ENCODE peak calls at places on chromosomes 4 and X, in five cellular contexts. J is PC-3; Q is effector memory CD4-positive, alpha-beta T cell; Z is heart left ventricle; B is CD8-positive, alpha-beta memory T cell. R is an unnamed sample.

GRCh38 chr4:67366341-67366861 is 178.9 kb downstream of the CENPC start:
- DNase-seq in Z (no peak), Q (no peak), J (peak; percentile 11), B (no peak), R (no peak)

GRCh38 chr4:78324625-78325024 is 226.9 kb upstream of the ANXA3 start:
- DNase-seq in J (no peak), B (no peak), Q (no peak), Z (no peak), R (no peak)

GRCh38 chr4:158758142-158758541 is 10.7 kb upstream of the FNIP2 start:
- DNase-seq in J (no peak), Z (no peak), Q (no peak), B (no peak), R (no peak)

GRCh38 chr4:152535236-152535902 is 523 bp downstream of the FBXW7 start:
- DNase-seq in Q (peak; percentile 14), B (peak; percentile 66), Z (no peak), J (no peak), R (peak; percentile 43)

GRCh38 chr4:94759767-94760211 is 2.0 kb downstream of the BMPR1B start:
- DNase-seq in J (peak; percentile 68), Z (no peak), B (no peak), Q (no peak), R (no peak)

GRCh38 chr4:163611172-163611571 is 116.7 kb downstream of the TMA16 start:
- DNase-seq in B (no peak), J (no peak), Q (no peak), Z (no peak), R (no peak)

GRCh38 chr4:147192679-147193078 is 247.0 kb upstream of the TTC29 start:
- DNase-seq in Z (no peak), B (no peak), J (no peak), Q (no peak), R (no peak)

GRCh38 chr4:104859601-104860000 is 287.1 kb upstream of the TET2 start:
- DNase-seq in Q (no peak), J (no peak), Z (no peak), B (no peak), R (no peak)

GRCh38 chr4:106670911-106671310 is 302.3 kb upstream of the GIMD1 start:
- DNase-seq in B (no peak), J (no peak), Q (no peak), Z (no peak), R (no peak)

GRCh38 chr4:37825943-37826281 is 574 bp upstream of the PGM2 start:
- DNase-seq in J (no peak), Z (peak; percentile 17), Q (no peak), B (no peak), R (no peak)

GRCh38 chrX:16882188-16882587 is 12.0 kb upstream of the RBBP7 start:
- DNase-seq in Z (peak; percentile 12), B (no peak), J (peak; percentile 23), Q (no peak), R (no peak)

GRCh38 chr4:17197070-17197469 is 298.6 kb upstream of the LDB2 start:
- DNase-seq in J (no peak), Q (no peak), Z (no peak), B (no peak), R (no peak)

DNA sequence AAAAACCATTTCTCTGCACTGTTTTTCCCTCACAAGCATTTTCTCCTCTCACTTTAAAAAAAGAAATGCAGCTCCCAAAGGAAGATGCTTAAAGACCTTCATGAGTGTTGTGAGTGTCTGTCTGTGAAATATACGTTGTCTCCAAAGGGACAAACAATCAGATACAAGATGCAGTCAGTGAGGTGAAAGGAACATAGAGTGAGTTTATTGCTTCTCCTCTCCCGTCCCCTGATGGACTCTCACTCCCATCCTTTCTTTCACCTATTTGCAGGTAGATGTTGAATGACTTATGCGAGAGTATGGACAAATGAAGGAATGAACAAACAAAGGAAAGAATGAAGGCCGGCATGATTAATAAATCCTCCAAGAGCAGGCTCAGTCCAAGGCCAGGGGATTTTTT is 561.2 kb upstream of the DIPK2B start:
- DNase-seq in Z (no peak), B (no peak), J (peak; percentile 24), Q (no peak), R (no peak)
- H3K27ac ChIP-seq in Z (no peak overlapping the region), B (no peak overlapping the region), J (peak overlapping the region; percentile 64), Q (peak overlapping the region; percentile 60), R (no peak overlapping the region)

DNA sequence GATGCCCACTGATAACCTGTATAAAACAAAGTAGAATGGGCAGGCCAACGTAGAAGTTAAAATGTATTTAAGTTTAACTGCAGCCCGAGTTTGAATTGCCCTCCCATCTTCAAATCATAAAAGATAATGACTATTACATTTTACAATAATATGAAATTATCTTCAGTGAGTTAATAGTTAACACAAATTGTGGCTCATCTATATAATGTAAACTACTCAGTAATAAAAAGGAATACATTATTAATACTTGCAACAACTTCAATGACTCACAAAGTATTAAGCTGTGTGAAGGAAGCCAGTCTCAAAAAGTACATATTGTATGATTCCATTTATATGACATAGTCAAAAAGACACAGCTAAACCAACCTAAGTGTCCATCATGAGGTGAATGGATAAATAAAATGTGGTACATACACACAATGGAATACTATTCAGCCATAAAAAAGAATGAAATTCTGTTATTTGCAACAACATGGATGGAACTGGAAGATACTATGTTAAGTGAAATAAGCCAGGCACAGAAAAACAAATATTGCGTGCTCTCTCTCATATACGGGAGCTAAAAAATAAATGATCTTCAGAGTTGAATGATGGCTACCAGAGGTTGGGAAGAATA is 7.8 kb downstream of the PLRG1 start:
- DNase-seq in J (no peak), B (no peak), Z (no peak), Q (no peak), R (no peak)
- H3K36me3 ChIP-seq in J (peaks cover 70% of the 10 kb centered on the region), B (peaks cover 68% of the 10 kb centered on the region), Z (peaks cover 97% of the 10 kb centered on the region), Q (peaks cover 90% of the 10 kb centered on the region), R (peaks cover 82% of the 10 kb centered on the region)

GRCh38 chr4:76083386-76083785 is 8.9 kb downstream of the ART3 start:
- DNase-seq in J (no peak), B (no peak), Q (no peak), Z (no peak), R (no peak)
- H3K4me1 ChIP-seq in J (no peaks in the 10 kb centered on the region), B (no peaks in the 10 kb centered on the region), Q (no peaks in the 10 kb centered on the region), Z (no peaks in the 10 kb centered on the region), R (no peaks in the 10 kb centered on the region)

GRCh38 chrX:134727363-134727762 is 69.1 kb upstream of the PLAC1 start:
- DNase-seq in J (peak; percentile 73), B (no peak), Q (no peak), Z (no peak), R (no peak)
- H3K27ac ChIP-seq in J (peak overlapping the region; percentile 30), B (no peak overlapping the region), Q (no peak overlapping the region), Z (no peak overlapping the region), R (no peak overlapping the region)

GRCh38 chr4:128848461-128848860 is 39.0 kb downstream of the JADE1 start:
- DNase-seq in J (no peak), B (no peak), Z (no peak), Q (no peak), R (no peak)

GRCh38 chr4:128844931-128845330 is 35.4 kb downstream of the JADE1 start:
- DNase-seq in Q (no peak), J (no peak), Z (peak; percentile 54), B (no peak), R (no peak)

GRCh38 chr4:128850252-128850651 is 40.8 kb downstream of the JADE1 start:
- DNase-seq in Z (no peak), B (no peak), J (no peak), Q (no peak), R (no peak)

GRCh38 chr4:128847074-128847724 is 37.7 kb downstream of the JADE1 start:
- DNase-seq in Z (no peak), Q (no peak), J (no peak), B (no peak), R (no peak)

GRCh38 chr4:128846063-128846462 is 36.6 kb downstream of the JADE1 start:
- DNase-seq in Z (no peak), J (peak; percentile 41), B (no peak), Q (no peak), R (no peak)
- H3K36me3 ChIP-seq in Z (peaks cover 43% of the 10 kb centered on the region), J (peaks cover 11% of the 10 kb centered on the region), B (peaks cover 58% of the 10 kb centered on the region), Q (peaks cover 83% of the 10 kb centered on the region), R (peaks cover 44% of the 10 kb centered on the region)

GRCh38 chrX:71828086-71828485 is 64.9 kb downstream of the CXorf49B start:
- DNase-seq in Z (no peak), B (no peak), J (no peak), Q (no peak), R (no peak)
- H3K4me1 ChIP-seq in Z (no peaks in the 10 kb centered on the region), B (no peaks in the 10 kb centered on the region), J (no peaks in the 10 kb centered on the region), Q (no peaks in the 10 kb centered on the region), R (no peaks in the 10 kb centered on the region)

DNA sequence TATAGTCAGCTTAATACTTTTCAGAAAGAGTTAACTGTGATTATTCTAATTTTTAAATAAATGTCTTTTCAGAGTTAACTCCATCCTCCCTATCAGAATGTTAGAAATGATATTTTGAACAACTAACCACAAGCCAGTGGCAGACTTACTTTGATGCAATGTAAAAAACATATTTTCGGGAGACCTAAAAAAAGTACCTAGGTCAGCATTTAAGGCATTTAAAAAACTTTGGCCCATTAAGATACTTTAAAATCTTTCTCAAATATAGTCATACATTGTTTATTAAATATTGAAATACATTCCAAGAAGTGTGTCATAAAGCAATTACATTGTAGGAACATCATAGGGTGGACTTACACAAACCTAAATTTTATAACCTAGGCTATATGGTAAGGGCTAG is 426.1 kb downstream of the PABPC4L start:
- DNase-seq in B (no peak), Z (no peak), J (no peak), Q (no peak), R (no peak)
- H3K27ac ChIP-seq in B (no peak overlapping the region), Z (no peak overlapping the region), J (no peak overlapping the region), Q (no peak overlapping the region), R (no peak overlapping the region)

DNA sequence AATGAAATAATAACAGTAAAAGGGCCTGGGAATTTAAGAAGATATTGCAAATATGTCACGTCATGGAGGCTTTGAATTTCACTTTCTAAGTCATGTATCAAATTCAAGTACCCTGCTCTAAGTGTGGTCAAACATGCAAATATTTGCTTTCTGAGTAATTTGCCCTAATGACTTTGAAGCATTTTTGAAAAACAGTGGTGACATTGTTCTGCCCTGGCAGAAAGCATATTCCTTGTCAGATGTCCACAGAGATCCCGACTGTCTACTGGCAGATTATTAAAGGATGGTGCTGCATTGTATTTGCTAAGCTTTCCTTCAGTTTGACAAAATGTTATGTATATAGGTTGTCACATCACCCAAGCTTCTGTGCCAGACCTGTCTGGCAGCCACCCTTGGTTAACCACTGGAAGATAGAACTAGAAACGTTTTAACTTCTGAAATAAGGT is 92.5 kb downstream of the ANK2 start:
- DNase-seq in Q (no peak), J (peak; percentile 87), Z (no peak), B (no peak), R (no peak)
- H3K36me3 ChIP-seq in Q (no peaks in the 10 kb centered on the region), J (no peaks in the 10 kb centered on the region), Z (no peaks in the 10 kb centered on the region), B (no peaks in the 10 kb centered on the region), R (no peaks in the 10 kb centered on the region)

DNA sequence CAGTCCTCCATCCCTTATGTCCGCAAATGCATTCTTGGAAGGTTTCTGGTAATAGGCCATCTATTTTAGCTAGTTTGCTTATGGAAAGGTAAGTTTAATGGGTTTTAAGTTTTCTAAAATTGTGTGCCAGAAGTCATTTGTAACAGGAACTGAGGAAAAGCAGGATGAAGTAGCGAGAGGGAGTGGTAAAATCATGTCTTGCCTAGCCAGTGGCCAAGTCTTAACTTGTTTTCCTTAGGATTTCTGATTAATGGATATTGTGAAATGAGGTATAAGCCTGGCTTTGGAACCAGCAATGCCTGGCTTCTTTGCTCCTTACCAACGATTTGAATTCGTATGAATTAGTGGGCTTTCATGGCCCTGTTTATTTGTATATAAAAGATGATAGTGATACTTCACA is 7.3 kb downstream of the SEC24B start:
- DNase-seq in Z (no peak), Q (no peak), B (no peak), J (no peak), R (no peak)
- H3K4me1 ChIP-seq in Z (peaks cover 20% of the 10 kb centered on the region), Q (peaks cover under 1% of the 10 kb centered on the region), B (peaks cover 59% of the 10 kb centered on the region), J (peaks cover 26% of the 10 kb centered on the region), R (peaks cover 24% of the 10 kb centered on the region)

R was measured in CD8-positive, alpha-beta T cell.